ENCODE peak calls at places on chromosomes 11 and 22, in six cellular contexts. Z is astrocyte of the spinal cord; Q is NCI-H446 treated with DMSO at 0.1 percent for 48 hours; N is stimulated activated naive CD8-positive, alpha-beta T cell treated with anti-CD3 and anti-CD28 coated beads, Interleukin-15, amount 100 ng/mL, for 72 hours; P is CD8-positive, alpha-beta T cell; W is RCC 7860. D is an unnamed sample.

GRCh38 chr11:2924381-2924780 is 4.8 kb downstream of the PHLDA2 start:
- DNase-seq in Z (no peak), Q (no peak), N (no peak), P (no peak), W (no peak), D (no peak)

GRCh38 chr11:68927280-68928107 is 23.8 kb downstream of the IGHMBP2 start:
- DNase-seq in Z (no peak), Q (no peak), N (no peak), P (no peak), W (no peak), D (no peak)

GRCh38 chr22:24005201-24005600 is at the start of gene GSTT4:
- DNase-seq in Z (no peak), Q (peak; percentile 58), N (no peak), P (no peak), W (no peak), D (no peak)

GRCh38 chr22:50178871-50179869 is 6.5 kb upstream of the TRABD start:
- DNase-seq in Z (no peak), Q (no peak), N (no peak), P (no peak), W (no peak), D (peak; percentile 80)

GRCh38 chr11:122695076-122695620 is 39.6 kb downstream of the UBASH3B start:
- DNase-seq in Z (no peak), Q (no peak), N (no peak), P (no peak), W (no peak), D (no peak)

GRCh38 chr11:3353066-3353465 is 25.9 kb downstream of the ZNF195 start:
- DNase-seq in Z (no peak), Q (no peak), N (no peak), P (no peak), W (no peak), D (no peak)

GRCh38 chr22:23109079-23109347 is 32.8 kb downstream of the RSPH14 start:
- DNase-seq in Z (no peak), Q (no peak), N (no peak), P (no peak), W (no peak), D (no peak)

GRCh38 chr22:19271856-19272535 is 19.5 kb downstream of the CLTCL1 start:
- DNase-seq in Z (peak; percentile 49), Q (no peak), N (no peak), P (no peak), W (peak; percentile 18), D (no peak)

GRCh38 chr11:67998150-67999045 is 5.5 kb downstream of the UNC93B1 start:
- DNase-seq in Z (no peak), Q (no peak), N (no peak), P (no peak), W (no peak), D (no peak)

GRCh38 chr11:72712168-72712721 is 38.0 kb upstream of the PDE2A start:
- DNase-seq in Z (no peak), Q (no peak), N (no peak), P (no peak), W (no peak), D (peak; percentile 49)

GRCh38 chr22:28951969-28952521 is 68.7 kb downstream of the ZNRF3 start:
- DNase-seq in Z (peak; percentile 80), Q (no peak), N (no peak), P (no peak), W (no peak), D (no peak)

GRCh38 chr11:34030386-34030785 is 21.1 kb upstream of the CAPRIN1 start:
- DNase-seq in Z (no peak), Q (no peak), N (no peak), P (no peak), W (no peak), D (no peak)

GRCh38 chr11:13206086-13206640 is 71.4 kb upstream of the BMAL1 start:
- DNase-seq in Z (no peak), Q (no peak), N (no peak), P (no peak), W (no peak), D (no peak)